ENCODE peak calls at places on chromosomes 12 and 14, in nine cellular contexts. R is kidney; A is RWPE2; O is uterus; E is CD4-positive, CD25-positive, alpha-beta regulatory T cell; G is naive thymus-derived CD4-positive, alpha-beta T cell; K is OCI-LY7; Q is CD8-positive, alpha-beta memory T cell; I is AG04450. B is an unnamed sample.

GRCh38 chr12:6903712-6904111 is 910 bp upstream of the LRRC23 start:
- DNase-seq in R (no peak), A (no peak), O (no peak), E (no peak), G (no peak), K (no peak), Q (no peak), I (no peak), B (no peak)

GRCh38 chr12:116568203-116568602 is 9.0 kb downstream of the MAP1LC3B2 start:
- DNase-seq in R (no peak), A (no peak), O (no peak), E (no peak), G (no peak), K (no peak), Q (no peak), I (no peak), B (no peak)

GRCh38 chr14:99602054-99602787 is 1.8 kb downstream of the CCDC85C start:
- DNase-seq in R (no peak), A (no peak), O (no peak), E (no peak), G (no peak), K (no peak), Q (no peak), I (no peak), B (no peak)

GRCh38 chr14:100065161-100065871 is at the start of gene EVL:
- DNase-seq in R (peak), A (no peak), O (no peak), E (peak), G (peak), K (peak), Q (peak), I (no peak), B (no peak)

GRCh38 chr14:22622220-22622619 is 21.9 kb downstream of the OR6J1 start:
- DNase-seq in R (no peak), A (no peak), O (no peak), E (no peak), G (no peak), K (no peak), Q (no peak), I (no peak), B (no peak)

GRCh38 chr12:94942663-94943062 is 60.8 kb downstream of the NDUFA12 start:
- DNase-seq in R (no peak), A (no peak), O (no peak), E (no peak), G (no peak), K (no peak), Q (no peak), I (no peak), B (no peak)

GRCh38 chr12:53048033-53048779 is 1.7 kb upstream of the TNS2 start:
- DNase-seq in R (peak), A (peak), O (peak), E (no peak), G (no peak), K (no peak), Q (no peak), I (no peak), B (peak)

GRCh38 chr12:39541471-39541870 is 78.1 kb downstream of the ABCD2 start:
- DNase-seq in R (no peak), A (no peak), O (no peak), E (no peak), G (no peak), K (no peak), Q (no peak), I (no peak), B (no peak)

GRCh38 chr12:99648183-99648582 is 630 bp downstream of the GARIN6 start:
- DNase-seq in R (no peak), A (no peak), O (no peak), E (no peak), G (no peak), K (no peak), Q (no peak), I (no peak), B (no peak)

GRCh38 chr12:116612436-116612835 is 53.3 kb downstream of the MAP1LC3B2 start:
- DNase-seq in R (no peak), A (no peak), O (no peak), E (no peak), G (no peak), K (no peak), Q (no peak), I (no peak), B (no peak)

GRCh38 chr12:48296586-48297396 is 53.9 kb downstream of the ZNF641 start:
- DNase-seq in R (peak), A (peak), O (peak), E (no peak), G (peak), K (no peak), Q (no peak), I (peak), B (peak)

GRCh38 chr12:120089796-120090195 is 26.8 kb downstream of the RAB35 start:
- DNase-seq in R (no peak), A (no peak), O (no peak), E (no peak), G (no peak), K (no peak), Q (no peak), I (no peak), B (no peak)

GRCh38 chr14:72332054-72332453 is 399.8 kb downstream of the RGS6 start:
- DNase-seq in R (no peak), A (no peak), O (no peak), E (no peak), G (no peak), K (no peak), Q (no peak), I (no peak), B (no peak)

GRCh38 chr14:34665785-34666425 is 36.0 kb upstream of the SNX6 start:
- DNase-seq in R (no peak), A (peak), O (no peak), E (peak), G (no peak), K (peak), Q (no peak), I (peak), B (peak)

GRCh38 chr14:87045956-87046355 is 947.0 kb downstream of the GALC start:
- DNase-seq in R (no peak), A (no peak), O (no peak), E (no peak), G (no peak), K (no peak), Q (no peak), I (no peak), B (no peak)

GRCh38 chr14:32453857-32454810 is 125.0 kb downstream of the AKAP6 start:
- DNase-seq in R (no peak), A (no peak), O (no peak), E (no peak), G (no peak), K (no peak), Q (no peak), I (no peak), B (no peak)

GRCh38 chr14:32458720-32459119 is 129.6 kb downstream of the AKAP6 start:
- DNase-seq in R (no peak), A (no peak), O (no peak), E (no peak), G (no peak), K (no peak), Q (no peak), I (no peak), B (no peak)

GRCh38 chr14:32460267-32460666 is 131.2 kb downstream of the AKAP6 start:
- DNase-seq in R (no peak), A (no peak), O (no peak), E (no peak), G (no peak), K (no peak), Q (no peak), I (no peak), B (no peak)

GRCh38 chr14:32457213-32457920 is 128.3 kb downstream of the AKAP6 start:
- DNase-seq in R (no peak), A (no peak), O (peak), E (no peak), G (no peak), K (no peak), Q (no peak), I (peak), B (no peak)
- H3K27ac ChIP-seq in R (no peak), A (no peak), O (no peak), E (no peak), G (no peak), K (no peak), Q (no peak), I (no peak), B (no peak)

GRCh38 chr12:57632369-57632897 is 568 bp downstream of the B4GALNT1 start:
- DNase-seq in R (no peak), A (peak), O (no peak), E (no peak), G (no peak), K (no peak), Q (no peak), I (no peak), B (no peak)

GRCh38 chr12:57631566-57632368 is 1.2 kb downstream of the B4GALNT1 start:
- DNase-seq in R (peak), A (no peak), O (no peak), E (no peak), G (no peak), K (no peak), Q (no peak), I (no peak), B (no peak)

GRCh38 chr12:57630891-57631433 is 2.0 kb downstream of the B4GALNT1 start:
- DNase-seq in R (peak), A (no peak), O (no peak), E (no peak), G (no peak), K (no peak), Q (no peak), I (no peak), B (no peak)

GRCh38 chr12:57629897-57630471 is 3.0 kb downstream of the B4GALNT1 start:
- DNase-seq in R (no peak), A (no peak), O (no peak), E (no peak), G (no peak), K (no peak), Q (no peak), I (no peak), B (no peak)

DNA sequence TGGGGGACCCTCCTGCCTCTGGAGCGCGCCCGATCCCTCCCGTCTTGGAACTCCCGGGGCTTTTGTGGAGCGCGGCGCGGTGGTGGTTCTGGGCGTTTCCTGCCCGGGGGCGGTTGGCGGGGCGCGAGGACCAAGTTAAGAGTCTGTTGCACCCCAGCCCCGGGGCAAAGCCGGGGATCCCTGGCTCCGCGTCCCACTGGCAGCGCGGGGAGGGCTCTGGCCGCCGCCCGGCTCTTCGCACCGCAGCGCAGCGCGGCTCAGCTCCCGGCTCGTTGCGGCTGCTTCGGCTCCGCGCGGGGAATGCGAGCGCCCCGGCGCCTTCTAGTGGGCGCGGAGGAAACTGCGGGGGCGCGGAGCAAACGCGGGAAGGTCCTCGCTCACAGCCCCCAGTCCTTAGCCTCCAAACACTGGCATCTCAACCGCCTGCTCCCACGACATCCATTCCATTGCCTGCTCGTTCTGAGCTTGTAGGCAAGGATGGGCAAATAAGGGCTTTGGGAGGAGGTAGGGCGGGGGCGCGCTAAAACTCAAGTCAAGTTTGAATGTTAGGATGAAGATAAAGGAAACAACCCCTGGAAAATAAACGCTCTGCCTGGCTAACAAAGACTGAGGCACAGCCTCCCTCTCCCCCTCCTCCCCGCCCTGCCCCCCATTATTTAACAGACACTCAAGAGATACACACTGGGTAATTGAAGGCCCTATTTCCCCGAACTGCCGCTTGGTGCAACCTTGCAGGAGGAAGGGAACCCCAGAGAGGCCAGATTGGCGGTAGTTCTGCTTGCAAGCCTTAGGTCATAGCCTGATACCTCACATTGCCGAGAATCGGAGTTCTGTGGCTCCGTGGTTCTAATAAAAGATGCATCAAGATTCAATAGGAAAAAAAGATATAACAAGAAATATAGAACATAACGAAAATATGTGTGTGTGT is at the start of gene B4GALNT1:
- DNase-seq in R (peak), A (peak), O (peak), E (peak), G (peak), K (peak), Q (peak), I (no peak), B (no peak)
- H3K27ac ChIP-seq in R (no peak), A (no peak), O (no peak), E (no peak), G (no peak), K (no peak), Q (no peak), I (no peak), B (no peak)

DNA sequence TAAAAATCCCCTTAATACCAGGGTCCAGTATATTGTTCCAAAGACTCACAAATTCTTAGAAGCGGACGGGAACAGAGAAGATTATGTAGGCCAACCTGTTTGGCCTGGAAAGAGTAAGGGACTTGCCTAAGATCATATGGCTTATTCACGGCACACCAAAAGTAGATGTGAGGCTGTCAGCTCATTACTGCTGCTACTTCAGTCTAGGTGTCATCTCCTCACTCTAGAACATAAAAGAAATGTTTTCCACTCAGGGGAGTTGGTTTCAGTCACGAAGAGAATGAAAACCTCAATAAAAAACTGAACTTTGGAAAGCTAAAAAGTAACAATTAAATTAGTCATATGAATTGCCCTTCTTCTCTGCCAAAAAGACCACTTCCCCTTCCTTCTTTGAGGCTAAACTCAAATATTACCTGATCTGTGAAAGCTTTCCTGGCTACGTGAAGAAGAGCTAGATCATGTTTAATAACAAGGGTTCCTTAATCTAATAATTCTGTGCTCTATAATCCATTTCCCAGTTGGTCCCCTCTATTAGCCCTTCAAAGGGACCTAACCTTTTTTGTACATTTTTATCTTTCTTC is 710 bp upstream of the CEP128 start:
- DNase-seq in R (no peak), A (no peak), O (no peak), E (peak), G (no peak), K (peak), Q (no peak), I (no peak), B (no peak)
- H3K27ac ChIP-seq in R (no peak), A (peak), O (peak), E (peak), G (peak), K (peak), Q (peak), I (no peak), B (no peak)

DNA sequence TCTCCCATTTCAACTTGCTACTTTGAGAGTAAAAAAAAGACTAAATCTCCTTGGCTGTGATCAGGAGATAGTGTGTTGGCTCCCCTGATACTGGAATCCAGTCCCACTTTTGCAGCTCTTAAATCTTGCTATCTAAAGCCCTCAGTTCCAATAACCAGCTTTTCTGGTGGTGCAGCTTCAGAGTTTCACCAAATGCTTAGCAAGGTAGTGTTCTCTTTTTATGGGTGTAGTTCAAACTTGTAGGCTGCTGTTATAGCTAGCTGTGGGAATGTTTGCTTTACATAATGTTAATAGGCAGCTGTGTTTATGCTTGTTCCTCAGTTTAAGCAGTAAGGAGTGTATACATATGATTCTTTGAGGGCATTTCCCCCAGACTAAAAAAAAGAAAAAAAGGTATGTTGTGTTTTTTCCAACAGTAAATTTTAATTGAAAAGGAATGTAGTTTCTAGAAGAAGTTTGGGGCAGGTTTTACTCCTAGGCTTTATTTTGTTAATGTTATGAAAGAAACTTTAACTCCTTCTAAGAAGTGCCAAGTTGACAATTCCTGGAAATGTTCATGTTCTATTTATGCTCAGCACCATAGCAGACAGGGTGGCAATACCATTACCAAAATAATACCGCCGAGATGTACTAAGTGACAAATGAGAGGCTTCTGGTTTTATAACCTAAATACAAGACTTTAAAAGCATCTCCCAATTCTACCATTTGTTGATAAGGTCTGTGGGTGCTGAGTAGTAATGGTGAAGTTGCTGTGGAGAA is 12.1 kb downstream of the CRADD start:
- DNase-seq in R (no peak), A (no peak), O (no peak), E (no peak), G (no peak), K (no peak), Q (no peak), I (peak), B (no peak)
- H3K27ac ChIP-seq in R (no peak), A (no peak), O (peak), E (no peak), G (no peak), K (no peak), Q (peak), I (no peak), B (no peak)

GRCh38 chr12:10957741-10958140 is 18.7 kb upstream of the TAS2R14 start:
- DNase-seq in R (no peak), A (no peak), O (no peak), E (no peak), G (no peak), K (no peak), Q (no peak), I (no peak), B (no peak)
- H3K27ac ChIP-seq in R (no peak), A (no peak), O (no peak), E (no peak), G (no peak), K (no peak), Q (no peak), I (no peak), B (no peak)

GRCh38 chr12:67069451-67070306 is 199.5 kb upstream of the CAND1 start:
- DNase-seq in R (peak), A (no peak), O (peak), E (peak), G (peak), K (peak), Q (no peak), I (no peak), B (peak)
- H3K27ac ChIP-seq in R (peak), A (peak), O (peak), E (no peak), G (no peak), K (no peak), Q (no peak), I (no peak), B (no peak)

GRCh38 chr12:31597066-31597465 is 6.1 kb upstream of the DENND5B start:
- DNase-seq in R (no peak), A (no peak), O (no peak), E (no peak), G (no peak), K (no peak), Q (no peak), I (no peak), B (no peak)

GRCh38 chr12:31600252-31600651 is 9.3 kb upstream of the DENND5B start:
- DNase-seq in R (no peak), A (no peak), O (no peak), E (no peak), G (no peak), K (peak), Q (no peak), I (no peak), B (no peak)

GRCh38 chr12:31603546-31604009 is 12.6 kb upstream of the DENND5B start:
- DNase-seq in R (no peak), A (no peak), O (no peak), E (no peak), G (no peak), K (peak), Q (no peak), I (no peak), B (no peak)

GRCh38 chr12:31599053-31599452 is 8.1 kb upstream of the DENND5B start:
- DNase-seq in R (no peak), A (no peak), O (no peak), E (no peak), G (no peak), K (peak), Q (no peak), I (no peak), B (no peak)

DNA sequence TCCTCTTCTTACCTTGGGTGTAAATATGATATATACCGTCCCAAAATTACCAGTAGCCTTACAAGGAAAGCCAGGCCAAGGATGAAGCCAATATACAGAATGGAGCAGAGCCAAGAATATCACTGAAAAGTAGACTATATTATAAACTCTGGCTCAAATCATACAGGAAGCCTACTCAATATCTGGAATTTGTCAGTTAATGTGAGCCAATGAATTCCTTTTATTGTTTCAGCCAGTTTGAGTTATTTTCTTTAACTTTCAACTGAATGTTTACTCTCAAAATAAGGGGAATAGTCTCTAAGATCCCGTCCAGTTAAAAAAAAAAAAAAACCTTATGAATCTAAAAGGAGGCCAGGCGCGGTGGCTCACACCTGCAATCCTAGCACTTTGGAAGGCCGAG is 9.8 kb upstream of the DENND5B start:
- DNase-seq in R (no peak), A (no peak), O (no peak), E (no peak), G (no peak), K (no peak), Q (no peak), I (no peak), B (no peak)
- H3K27ac ChIP-seq in R (no peak), A (no peak), O (no peak), E (no peak), G (no peak), K (peak), Q (no peak), I (no peak), B (no peak)

GRCh38 chr14:93306844-93307243 is 26.0 kb downstream of the BTBD7 start:
- DNase-seq in R (no peak), A (no peak), O (no peak), E (no peak), G (no peak), K (no peak), Q (no peak), I (no peak), B (no peak)
- H3K27ac ChIP-seq in R (no peak), A (no peak), O (no peak), E (no peak), G (no peak), K (no peak), Q (no peak), I (no peak), B (no peak)

DNA sequence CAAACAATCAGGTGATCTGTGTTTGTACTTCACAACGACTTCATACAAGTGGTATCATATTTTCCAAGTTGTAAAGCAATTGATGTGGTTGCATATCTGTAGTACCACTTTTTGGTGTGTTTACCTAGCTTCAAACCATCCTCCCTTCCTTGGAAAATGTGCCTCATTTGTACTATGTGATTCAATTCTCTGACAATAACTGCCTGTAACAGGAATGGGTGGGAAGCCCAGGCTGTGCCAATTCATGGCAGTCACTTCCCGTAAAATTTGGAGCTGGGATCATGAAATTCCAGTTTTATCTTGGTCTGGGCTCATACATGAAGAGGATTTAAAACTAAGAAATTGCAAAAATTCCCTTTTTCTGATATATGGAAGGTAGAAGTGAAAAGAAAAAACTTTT is 250.1 kb downstream of the DIO2 start:
- DNase-seq in R (no peak), A (no peak), O (no peak), E (no peak), G (no peak), K (no peak), Q (no peak), I (no peak), B (no peak)
- H3K27ac ChIP-seq in R (no peak), A (no peak), O (no peak), E (no peak), G (no peak), K (no peak), Q (no peak), I (no peak), B (no peak)

B was measured in aorta.